ENCODE peak calls at places on chromosomes 7 and 10, in eight cellular contexts. W, A, M, L, R, G, B and S are unnamed samples.

GRCh38 chr7:119233015-119233414 is 1008.5 kb downstream of the ANKRD7 start:
- DNase-seq in R (no peak), B (no peak), A (no peak), M (no peak), L (no peak), W (no peak), G (no peak), S (no peak)

GRCh38 chr10:34884272-34884952 is 69.3 kb upstream of the PARD3 start:
- DNase-seq in M (no peak), R (no peak), L (no peak), A (no peak), W (no peak), G (no peak), B (no peak), S (no peak)

GRCh38 chr7:143417734-143418378 is 9.2 kb upstream of the EPHA1 start:
- DNase-seq in R (no peak), A (no peak), G (no peak), L (no peak), M (no peak), W (no peak), B (no peak), S (no peak)

GRCh38 chr10:115402690-115403089 is 309.5 kb downstream of the ATRNL1 start:
- DNase-seq in A (no peak), R (no peak), M (peak; percentile 7), W (no peak), G (no peak), B (no peak), L (no peak), S (no peak)

GRCh38 chr10:21238717-21239116 is 286.8 kb downstream of the SKIDA1 start:
- DNase-seq in M (no peak), R (peak; percentile 92), B (peak; percentile 26), G (no peak), A (no peak), W (no peak), L (no peak), S (no peak)

GRCh38 chr10:5573968-5574641 is 49.3 kb downstream of the CALML3 start:
- DNase-seq in R (no peak), L (no peak), M (no peak), B (no peak), W (no peak), G (no peak), A (no peak), S (no peak)

GRCh38 chr7:158120751-158121150 is 466.9 kb downstream of the PTPRN2 start:
- DNase-seq in M (no peak), A (no peak), B (no peak), G (no peak), W (no peak), R (no peak), L (no peak), S (peak; percentile 6)

GRCh38 chr7:121132940-121133339 is 144.4 kb downstream of the CPED1 start:
- DNase-seq in R (peak; percentile 68), W (no peak), L (no peak), M (no peak), A (no peak), B (no peak), G (no peak), S (no peak)

GRCh38 chr7:33050425-33051318 is 11.9 kb downstream of the NT5C3A start:
- DNase-seq in M (peak; percentile 62), A (no peak), B (peak; percentile 19), W (no peak), R (peak; percentile 26), L (peak; percentile 32), G (peak; percentile 12), S (peak; percentile 62)

GRCh38 chr7:151061241-151062110 is 2.1 kb downstream of the SLC4A2 start:
- DNase-seq in W (no peak), R (no peak), A (no peak), G (no peak), L (no peak), B (no peak), M (no peak), S (no peak)